ENCODE peak calls at places on chromosome 14, in nine cellular contexts. One of them, this sample, is unnamed.
A peak's percentile ranks its signal among the peaks of the same experiment; 100 is the strongest.

GRCh38 chr14:36420288-36420687 is 99.7 kb downstream of the NKX2-1 start:
- DNase-seq in stimulated activated CD4-positive, alpha-beta T cell treated with anti-CD3 and anti-CD28 coated beads, TNF-alpha, amount 100 ng/mL, for 1 hour: no peak
- DNase-seq in iPS-NIHi11: no peak
- DNase-seq in CD8-positive, alpha-beta T cell: no peak
- DNase-seq in NCI-H2081: no peak
- DNase-seq in NAMALWA: no peak
- DNase-seq in anterior cingulate cortex: no peak
- DNase-seq in T-cell: no peak
- DNase-seq in NCI-H226: no peak
- DNase-seq in this sample: no peak

GRCh38 chr14:105364100-105364708 is 34.1 kb upstream of the TEX22 start:
- DNase-seq in stimulated activated CD4-positive, alpha-beta T cell treated with anti-CD3 and anti-CD28 coated beads, TNF-alpha, amount 100 ng/mL, for 1 hour: no peak
- DNase-seq in NAMALWA: no peak
- DNase-seq in iPS-NIHi11: peak; percentile 74
- DNase-seq in NCI-H226: peak; percentile 55
- DNase-seq in CD8-positive, alpha-beta T cell: peak; percentile 45
- DNase-seq in T-cell: peak; percentile 38
- DNase-seq in NCI-H2081: no peak
- DNase-seq in anterior cingulate cortex: no peak
- DNase-seq in this sample: no peak

GRCh38 chr14:66405158-66405557 is 81.0 kb upstream of the CCDC196 start:
- DNase-seq in CD8-positive, alpha-beta T cell: no peak
- DNase-seq in iPS-NIHi11: peak; percentile 42
- DNase-seq in stimulated activated CD4-positive, alpha-beta T cell treated with anti-CD3 and anti-CD28 coated beads, TNF-alpha, amount 100 ng/mL, for 1 hour: no peak
- DNase-seq in anterior cingulate cortex: no peak
- DNase-seq in NCI-H226: peak; percentile 74
- DNase-seq in NCI-H2081: no peak
- DNase-seq in NAMALWA: no peak
- DNase-seq in T-cell: no peak
- DNase-seq in this sample: no peak

GRCh38 chr14:103854822-103855733 is 7.7 kb upstream of the PPP1R13B start:
- DNase-seq in CD8-positive, alpha-beta T cell: no peak
- DNase-seq in iPS-NIHi11: peak; percentile 80
- DNase-seq in NAMALWA: no peak
- DNase-seq in anterior cingulate cortex: no peak
- DNase-seq in stimulated activated CD4-positive, alpha-beta T cell treated with anti-CD3 and anti-CD28 coated beads, TNF-alpha, amount 100 ng/mL, for 1 hour: no peak
- DNase-seq in NCI-H226: no peak
- DNase-seq in T-cell: no peak
- DNase-seq in NCI-H2081: no peak
- DNase-seq in this sample: no peak

GRCh38 chr14:70789361-70789760 is 20.0 kb downstream of the MAP3K9 start:
- DNase-seq in stimulated activated CD4-positive, alpha-beta T cell treated with anti-CD3 and anti-CD28 coated beads, TNF-alpha, amount 100 ng/mL, for 1 hour: no peak
- DNase-seq in NAMALWA: no peak
- DNase-seq in CD8-positive, alpha-beta T cell: no peak
- DNase-seq in NCI-H226: peak; percentile 65
- DNase-seq in iPS-NIHi11: no peak
- DNase-seq in NCI-H2081: no peak
- DNase-seq in anterior cingulate cortex: no peak
- DNase-seq in T-cell: no peak
- DNase-seq in this sample: no peak

GRCh38 chr14:65042731-65043372 is 56.2 kb downstream of the FNTB start:
- DNase-seq in CD8-positive, alpha-beta T cell: no peak
- DNase-seq in NCI-H2081: no peak
- DNase-seq in T-cell: no peak
- DNase-seq in iPS-NIHi11: no peak
- DNase-seq in anterior cingulate cortex: no peak
- DNase-seq in stimulated activated CD4-positive, alpha-beta T cell treated with anti-CD3 and anti-CD28 coated beads, TNF-alpha, amount 100 ng/mL, for 1 hour: no peak
- DNase-seq in NAMALWA: no peak
- DNase-seq in NCI-H226: no peak
- DNase-seq in this sample: no peak

GRCh38 chr14:101181717-101182313 is 278.3 kb upstream of the RTL1 start:
- DNase-seq in NCI-H2081: no peak
- DNase-seq in stimulated activated CD4-positive, alpha-beta T cell treated with anti-CD3 and anti-CD28 coated beads, TNF-alpha, amount 100 ng/mL, for 1 hour: no peak
- DNase-seq in CD8-positive, alpha-beta T cell: no peak
- DNase-seq in T-cell: no peak
- DNase-seq in NAMALWA: no peak
- DNase-seq in NCI-H226: no peak
- DNase-seq in iPS-NIHi11: no peak
- DNase-seq in anterior cingulate cortex: no peak
- DNase-seq in this sample: no peak

GRCh38 chr14:77212933-77213656 is 31.5 kb downstream of the TMEM63C start:
- DNase-seq in stimulated activated CD4-positive, alpha-beta T cell treated with anti-CD3 and anti-CD28 coated beads, TNF-alpha, amount 100 ng/mL, for 1 hour: no peak
- DNase-seq in T-cell: no peak
- DNase-seq in NAMALWA: peak; percentile 62
- DNase-seq in NCI-H2081: peak; percentile 53
- DNase-seq in NCI-H226: peak; percentile 15
- DNase-seq in CD8-positive, alpha-beta T cell: no peak
- DNase-seq in iPS-NIHi11: peak; percentile 90
- DNase-seq in anterior cingulate cortex: peak; percentile 5
- DNase-seq in this sample: peak; percentile 9

GRCh38 chr14:52729925-52730707 is at the start of gene STYX:
- DNase-seq in NAMALWA: peak; percentile 93
- DNase-seq in T-cell: peak; percentile 95
- DNase-seq in stimulated activated CD4-positive, alpha-beta T cell treated with anti-CD3 and anti-CD28 coated beads, TNF-alpha, amount 100 ng/mL, for 1 hour: peak; percentile 93
- DNase-seq in NCI-H226: peak; percentile 98
- DNase-seq in anterior cingulate cortex: peak; percentile 96
- DNase-seq in CD8-positive, alpha-beta T cell: peak; percentile 98
- DNase-seq in NCI-H2081: peak; percentile 98
- DNase-seq in iPS-NIHi11: peak; percentile 93
- DNase-seq in this sample: peak; percentile 95

GRCh38 chr14:105248368-105249174 is at the start of gene BTBD6:
- DNase-seq in T-cell: peak; percentile 85
- DNase-seq in CD8-positive, alpha-beta T cell: peak; percentile 82
- DNase-seq in anterior cingulate cortex: peak; percentile 80
- DNase-seq in stimulated activated CD4-positive, alpha-beta T cell treated with anti-CD3 and anti-CD28 coated beads, TNF-alpha, amount 100 ng/mL, for 1 hour: peak; percentile 56
- DNase-seq in NCI-H226: peak; percentile 79
- DNase-seq in iPS-NIHi11: peak; percentile 98
- DNase-seq in NAMALWA: peak; percentile 85
- DNase-seq in NCI-H2081: peak; percentile 82
- DNase-seq in this sample: peak; percentile 40

GRCh38 chr14:54610051-54610977 is 43.4 kb downstream of the SAMD4A start:
- DNase-seq in anterior cingulate cortex: no peak
- DNase-seq in T-cell: no peak
- DNase-seq in iPS-NIHi11: no peak
- DNase-seq in NCI-H226: peak; percentile 27
- DNase-seq in NAMALWA: no peak
- DNase-seq in CD8-positive, alpha-beta T cell: no peak
- DNase-seq in NCI-H2081: no peak
- DNase-seq in stimulated activated CD4-positive, alpha-beta T cell treated with anti-CD3 and anti-CD28 coated beads, TNF-alpha, amount 100 ng/mL, for 1 hour: no peak
- DNase-seq in this sample: no peak

GRCh38 chr14:94689218-94689984 is 77.2 kb downstream of the SERPINA3 start:
- DNase-seq in anterior cingulate cortex: peak; percentile 33
- DNase-seq in T-cell: peak; percentile 1
- DNase-seq in CD8-positive, alpha-beta T cell: peak; percentile 19
- DNase-seq in iPS-NIHi11: peak; percentile 95
- DNase-seq in NAMALWA: peak; percentile 61
- DNase-seq in NCI-H226: peak; percentile 16
- DNase-seq in stimulated activated CD4-positive, alpha-beta T cell treated with anti-CD3 and anti-CD28 coated beads, TNF-alpha, amount 100 ng/mL, for 1 hour: no peak
- DNase-seq in NCI-H2081: peak; percentile 29
- DNase-seq in this sample: no peak

GRCh38 chr14:33938131-33938949 is 12.5 kb downstream of the EGLN3 start:
- DNase-seq in NAMALWA: no peak
- DNase-seq in anterior cingulate cortex: peak; percentile 41
- DNase-seq in iPS-NIHi11: peak; percentile 53
- DNase-seq in T-cell: no peak
- DNase-seq in CD8-positive, alpha-beta T cell: no peak
- DNase-seq in stimulated activated CD4-positive, alpha-beta T cell treated with anti-CD3 and anti-CD28 coated beads, TNF-alpha, amount 100 ng/mL, for 1 hour: no peak
- DNase-seq in NCI-H2081: peak; percentile 55
- DNase-seq in NCI-H226: no peak
- DNase-seq in this sample: peak; percentile 52

GRCh38 chr14:98093111-98093510 is 1178.9 kb downstream of the BCL11B start:
- DNase-seq in iPS-NIHi11: no peak
- DNase-seq in CD8-positive, alpha-beta T cell: no peak
- DNase-seq in stimulated activated CD4-positive, alpha-beta T cell treated with anti-CD3 and anti-CD28 coated beads, TNF-alpha, amount 100 ng/mL, for 1 hour: no peak
- DNase-seq in NCI-H2081: no peak
- DNase-seq in NAMALWA: no peak
- DNase-seq in anterior cingulate cortex: no peak
- DNase-seq in T-cell: no peak
- DNase-seq in NCI-H226: no peak
- DNase-seq in this sample: no peak

GRCh38 chr14:76405627-76406026 is 29.7 kb downstream of the ESRRB start:
- DNase-seq in NCI-H2081: no peak
- DNase-seq in anterior cingulate cortex: no peak
- DNase-seq in NCI-H226: no peak
- DNase-seq in T-cell: no peak
- DNase-seq in CD8-positive, alpha-beta T cell: no peak
- DNase-seq in stimulated activated CD4-positive, alpha-beta T cell treated with anti-CD3 and anti-CD28 coated beads, TNF-alpha, amount 100 ng/mL, for 1 hour: no peak
- DNase-seq in NAMALWA: no peak
- DNase-seq in iPS-NIHi11: no peak
- DNase-seq in this sample: no peak

GRCh38 chr14:31921741-31922140 is 155.4 kb upstream of the ARHGAP5 start:
- DNase-seq in NCI-H2081: no peak
- DNase-seq in anterior cingulate cortex: no peak
- DNase-seq in iPS-NIHi11: no peak
- DNase-seq in NAMALWA: no peak
- DNase-seq in stimulated activated CD4-positive, alpha-beta T cell treated with anti-CD3 and anti-CD28 coated beads, TNF-alpha, amount 100 ng/mL, for 1 hour: no peak
- DNase-seq in T-cell: no peak
- DNase-seq in CD8-positive, alpha-beta T cell: no peak
- DNase-seq in NCI-H226: no peak
- DNase-seq in this sample: peak; percentile 64

GRCh38 chr14:100323121-100323941 is at the start of gene SLC25A47:
- DNase-seq in T-cell: no peak
- DNase-seq in NAMALWA: no peak
- DNase-seq in CD8-positive, alpha-beta T cell: no peak
- DNase-seq in iPS-NIHi11: no peak
- DNase-seq in anterior cingulate cortex: no peak
- DNase-seq in stimulated activated CD4-positive, alpha-beta T cell treated with anti-CD3 and anti-CD28 coated beads, TNF-alpha, amount 100 ng/mL, for 1 hour: no peak
- DNase-seq in NCI-H2081: no peak
- DNase-seq in NCI-H226: no peak
- DNase-seq in this sample: no peak

GRCh38 chr14:81519200-81519998 is 14.3 kb downstream of the SEL1L start:
- DNase-seq in NCI-H226: no peak
- DNase-seq in T-cell: no peak
- DNase-seq in iPS-NIHi11: no peak
- DNase-seq in stimulated activated CD4-positive, alpha-beta T cell treated with anti-CD3 and anti-CD28 coated beads, TNF-alpha, amount 100 ng/mL, for 1 hour: no peak
- DNase-seq in NCI-H2081: no peak
- DNase-seq in anterior cingulate cortex: no peak
- DNase-seq in NAMALWA: no peak
- DNase-seq in CD8-positive, alpha-beta T cell: no peak
- DNase-seq in this sample: no peak

GRCh38 chr14:92516966-92517350 is 3.4 kb downstream of the RIN3 start:
- DNase-seq in NCI-H2081: no peak
- DNase-seq in stimulated activated CD4-positive, alpha-beta T cell treated with anti-CD3 and anti-CD28 coated beads, TNF-alpha, amount 100 ng/mL, for 1 hour: no peak
- DNase-seq in NAMALWA: no peak
- DNase-seq in NCI-H226: no peak
- DNase-seq in T-cell: no peak
- DNase-seq in iPS-NIHi11: no peak
- DNase-seq in anterior cingulate cortex: no peak
- DNase-seq in CD8-positive, alpha-beta T cell: no peak
- DNase-seq in this sample: no peak

GRCh38 chr14:104643306-104643705 is 38.7 kb upstream of the TMEM179 start:
- DNase-seq in NAMALWA: no peak
- DNase-seq in stimulated activated CD4-positive, alpha-beta T cell treated with anti-CD3 and anti-CD28 coated beads, TNF-alpha, amount 100 ng/mL, for 1 hour: no peak
- DNase-seq in NCI-H226: no peak
- DNase-seq in anterior cingulate cortex: no peak
- DNase-seq in iPS-NIHi11: no peak
- DNase-seq in NCI-H2081: no peak
- DNase-seq in CD8-positive, alpha-beta T cell: no peak
- DNase-seq in T-cell: no peak
- DNase-seq in this sample: no peak

GRCh38 chr14:99564256-99564902 is 39.6 kb downstream of the CCDC85C start:
- DNase-seq in anterior cingulate cortex: no peak
- DNase-seq in NAMALWA: no peak
- DNase-seq in NCI-H2081: peak; percentile 95
- DNase-seq in stimulated activated CD4-positive, alpha-beta T cell treated with anti-CD3 and anti-CD28 coated beads, TNF-alpha, amount 100 ng/mL, for 1 hour: no peak
- DNase-seq in T-cell: no peak
- DNase-seq in iPS-NIHi11: no peak
- DNase-seq in NCI-H226: peak; percentile 45
- DNase-seq in CD8-positive, alpha-beta T cell: no peak
- DNase-seq in this sample: peak; percentile 85

GRCh38 chr14:76498976-76499375 is 123.0 kb downstream of the ESRRB start:
- DNase-seq in NAMALWA: no peak
- DNase-seq in iPS-NIHi11: no peak
- DNase-seq in NCI-H226: no peak
- DNase-seq in T-cell: no peak
- DNase-seq in CD8-positive, alpha-beta T cell: no peak
- DNase-seq in NCI-H2081: no peak
- DNase-seq in stimulated activated CD4-positive, alpha-beta T cell treated with anti-CD3 and anti-CD28 coated beads, TNF-alpha, amount 100 ng/mL, for 1 hour: no peak
- DNase-seq in anterior cingulate cortex: no peak
- DNase-seq in this sample: no peak

GRCh38 chr14:59090572-59090971 is 97.9 kb upstream of the DAAM1 start:
- DNase-seq in CD8-positive, alpha-beta T cell: no peak
- DNase-seq in NCI-H226: no peak
- DNase-seq in iPS-NIHi11: no peak
- DNase-seq in T-cell: no peak
- DNase-seq in stimulated activated CD4-positive, alpha-beta T cell treated with anti-CD3 and anti-CD28 coated beads, TNF-alpha, amount 100 ng/mL, for 1 hour: no peak
- DNase-seq in NAMALWA: no peak
- DNase-seq in NCI-H2081: no peak
- DNase-seq in anterior cingulate cortex: no peak
- DNase-seq in this sample: no peak

This sample was measured in DMS 273 treated with DMSO at 0.1 percent for 48 hours.